ENCODE peak calls at places on chromosomes 6 and 20, in ten cellular contexts. X is GM13977; L is LoVo; H is M059J; U is left lobe of liver; D is activated CD4-positive, CD25-positive, alpha-beta regulatory T cell; M is C1 segment of cervical spinal cord; Z is fibroblast of lung; B is tibial artery; F is hepatocyte. G is an unnamed sample.

GRCh38 chr20:56111951-56112730 is 106.8 kb upstream of the CBLN4 start:
- DNase-seq in B (no peak), D (no peak), X (no peak), Z (no peak), H (peak), U (no peak), M (peak), L (no peak), F (no peak), G (no peak)

GRCh38 chr20:2379511-2380229 is 1.0 kb upstream of the TGM6 start:
- DNase-seq in L (no peak), M (no peak), Z (no peak), B (no peak), F (no peak), D (no peak), H (peak), U (no peak), X (no peak), G (no peak)

GRCh38 chr20:11712611-11713160 is 205.0 kb upstream of the BTBD3 start:
- DNase-seq in M (no peak), B (no peak), X (no peak), U (no peak), F (no peak), H (no peak), Z (no peak), D (no peak), L (no peak), G (no peak)

GRCh38 chr6:148593130-148593812 is 153.6 kb upstream of the UST start:
- DNase-seq in L (no peak), H (peak), U (no peak), X (no peak), M (no peak), B (no peak), D (no peak), F (no peak), Z (peak), G (no peak)

GRCh38 chr6:7238900-7239589 is 74.0 kb downstream of the SSR1 start:
- DNase-seq in H (peak), F (peak), M (no peak), D (peak), U (peak), X (peak), B (peak), L (peak), Z (peak), G (peak)

GRCh38 chr20:12687476-12687875 is 321.3 kb upstream of the SPTLC3 start:
- DNase-seq in U (no peak), L (no peak), X (no peak), H (no peak), D (no peak), Z (no peak), M (no peak), B (no peak), F (no peak), G (no peak)

GRCh38 chr20:19495905-19496703 is 262.0 kb upstream of the RIN2 start:
- DNase-seq in Z (no peak), D (no peak), L (no peak), H (peak), F (no peak), U (no peak), B (peak), X (no peak), M (no peak), G (no peak)

GRCh38 chr6:136344420-136344819 is 54.8 kb upstream of the BCLAF1 start:
- DNase-seq in U (no peak), Z (peak), D (no peak), M (no peak), H (peak), X (no peak), F (no peak), L (no peak), B (no peak), G (no peak)

GRCh38 chr20:39885975-39886649 is 802.9 kb downstream of the MAFB start:
- DNase-seq in X (peak), Z (peak), U (peak), L (peak), B (peak), F (peak), M (no peak), H (peak), D (no peak), G (no peak)

GRCh38 chr6:31067881-31068737 is 44.3 kb downstream of the C6orf15 start:
- DNase-seq in H (no peak), B (no peak), U (no peak), F (no peak), X (no peak), D (no peak), M (peak), L (no peak), Z (no peak), G (no peak)

GRCh38 chr20:58982406-58983114 is 1.5 kb downstream of the NELFCD start:
- DNase-seq in L (no peak), M (no peak), X (no peak), B (no peak), F (peak), H (no peak), Z (no peak), D (no peak), U (no peak), G (no peak)

GRCh38 chr6:47363736-47364135 is 54.0 kb upstream of the TNFRSF21 start:
- DNase-seq in M (no peak), U (no peak), L (no peak), Z (no peak), H (no peak), B (no peak), X (no peak), F (no peak), D (no peak), G (no peak)

GRCh38 chr20:6744805-6745204 is 22.7 kb upstream of the BMP2 start:
- DNase-seq in M (no peak), X (no peak), B (no peak), Z (peak), U (no peak), D (no peak), L (no peak), F (peak), H (no peak), G (no peak)

GRCh38 chr6:112691289-112691688 is 344.2 kb downstream of the RFPL4B start:
- DNase-seq in D (no peak), Z (peak), M (no peak), F (peak), H (peak), L (peak), U (no peak), B (no peak), X (no peak), G (no peak)

GRCh38 chr6:92667843-92668242 is 751.5 kb downstream of the EPHA7 start:
- DNase-seq in U (no peak), L (no peak), F (no peak), D (no peak), B (no peak), X (no peak), M (no peak), Z (peak), H (no peak), G (no peak)

GRCh38 chr6:43076928-43077809 is 1.1 kb downstream of the PTK7 start:
- DNase-seq in D (no peak), B (no peak), F (peak), H (peak), M (no peak), Z (peak), L (no peak), X (no peak), U (no peak), G (no peak)

GRCh38 chr6:38640216-38640909 is 634 bp upstream of the BTBD9 start:
- DNase-seq in X (no peak), B (no peak), M (no peak), U (no peak), Z (no peak), H (no peak), L (no peak), F (peak), D (no peak), G (no peak)

GRCh38 chr6:139161169-139161568 is 26.3 kb downstream of the HECA start:
- DNase-seq in U (no peak), Z (peak), L (peak), D (no peak), X (no peak), M (no peak), H (peak), B (no peak), F (no peak), G (peak)

GRCh38 chr6:148888853-148889252 is 142.0 kb downstream of the UST start:
- DNase-seq in B (no peak), X (no peak), M (no peak), D (no peak), U (no peak), Z (no peak), F (no peak), H (peak), L (no peak), G (no peak)

GRCh38 chr6:162612613-162613012 is 115.0 kb downstream of the PRKN start:
- DNase-seq in L (no peak), X (no peak), H (no peak), U (no peak), B (no peak), M (no peak), Z (no peak), F (no peak), D (no peak), G (no peak)

GRCh38 chr6:166258854-166259276 is 49.3 kb downstream of the PRR18 start:
- DNase-seq in U (no peak), D (peak), H (peak), F (no peak), B (no peak), X (no peak), L (peak), M (no peak), Z (no peak), G (no peak)